ENCODE peak calls at places on chromosomes 5 and 9, in eight cellular contexts. One of them, this sample, is unnamed.

GRCh38 chr5:135451581-135452360 is at the start of gene TIFAB:
- DNase-seq in activated CD8-positive, alpha-beta T cell treated with anti-CD3 and anti-CD28 coated beads for 36 hours: no peak
- DNase-seq in GM23248: no peak
- DNase-seq in activated CD8-positive, alpha-beta memory T cell treated with anti-CD3 and anti-CD28 coated beads, Interleukin-2, amount 50 U/mL, for 4 hours: no peak
- DNase-seq in H9: no peak
- DNase-seq in EH: no peak
- DNase-seq in RCC 7860: no peak
- DNase-seq in G401: no peak
- DNase-seq in this sample: no peak

GRCh38 chr5:3320317-3320865 is 275.2 kb upstream of the IRX1 start:
- DNase-seq in EH: no peak
- DNase-seq in H9: no peak
- DNase-seq in G401: no peak
- DNase-seq in activated CD8-positive, alpha-beta T cell treated with anti-CD3 and anti-CD28 coated beads for 36 hours: no peak
- DNase-seq in GM23248: peak; percentile 84
- DNase-seq in activated CD8-positive, alpha-beta memory T cell treated with anti-CD3 and anti-CD28 coated beads, Interleukin-2, amount 50 U/mL, for 4 hours: no peak
- DNase-seq in RCC 7860: no peak
- DNase-seq in this sample: no peak

GRCh38 chr5:141841376-141841775 is 36.8 kb downstream of the PCDH1 start:
- DNase-seq in G401: no peak
- DNase-seq in H9: no peak
- DNase-seq in activated CD8-positive, alpha-beta memory T cell treated with anti-CD3 and anti-CD28 coated beads, Interleukin-2, amount 50 U/mL, for 4 hours: no peak
- DNase-seq in RCC 7860: no peak
- DNase-seq in activated CD8-positive, alpha-beta T cell treated with anti-CD3 and anti-CD28 coated beads for 36 hours: no peak
- DNase-seq in EH: no peak
- DNase-seq in GM23248: no peak
- DNase-seq in this sample: no peak

GRCh38 chr5:168327994-168328393 is 36.5 kb downstream of the WWC1 start:
- DNase-seq in G401: no peak
- DNase-seq in EH: no peak
- DNase-seq in activated CD8-positive, alpha-beta memory T cell treated with anti-CD3 and anti-CD28 coated beads, Interleukin-2, amount 50 U/mL, for 4 hours: no peak
- DNase-seq in H9: no peak
- DNase-seq in activated CD8-positive, alpha-beta T cell treated with anti-CD3 and anti-CD28 coated beads for 36 hours: no peak
- DNase-seq in GM23248: peak; percentile 83
- DNase-seq in RCC 7860: peak; percentile 39
- DNase-seq in this sample: peak; percentile 65

GRCh38 chr5:81752644-81752963 is 1.7 kb upstream of the SSBP2 start:
- DNase-seq in activated CD8-positive, alpha-beta memory T cell treated with anti-CD3 and anti-CD28 coated beads, Interleukin-2, amount 50 U/mL, for 4 hours: no peak
- DNase-seq in activated CD8-positive, alpha-beta T cell treated with anti-CD3 and anti-CD28 coated beads for 36 hours: no peak
- DNase-seq in EH: no peak
- DNase-seq in RCC 7860: no peak
- DNase-seq in GM23248: no peak
- DNase-seq in G401: no peak
- DNase-seq in H9: no peak
- DNase-seq in this sample: no peak

GRCh38 chr5:9358961-9359686 is 186.8 kb downstream of the SEMA5A start:
- DNase-seq in RCC 7860: peak; percentile 79
- DNase-seq in G401: no peak
- DNase-seq in activated CD8-positive, alpha-beta T cell treated with anti-CD3 and anti-CD28 coated beads for 36 hours: no peak
- DNase-seq in GM23248: peak; percentile 59
- DNase-seq in activated CD8-positive, alpha-beta memory T cell treated with anti-CD3 and anti-CD28 coated beads, Interleukin-2, amount 50 U/mL, for 4 hours: no peak
- DNase-seq in EH: peak; percentile 90
- DNase-seq in H9: no peak
- DNase-seq in this sample: peak; percentile 67

GRCh38 chr9:130177898-130178805 is 5.9 kb downstream of the NCS1 start:
- DNase-seq in EH: peak; percentile 31
- DNase-seq in GM23248: no peak
- DNase-seq in G401: no peak
- DNase-seq in RCC 7860: no peak
- DNase-seq in activated CD8-positive, alpha-beta T cell treated with anti-CD3 and anti-CD28 coated beads for 36 hours: no peak
- DNase-seq in activated CD8-positive, alpha-beta memory T cell treated with anti-CD3 and anti-CD28 coated beads, Interleukin-2, amount 50 U/mL, for 4 hours: no peak
- DNase-seq in H9: no peak
- DNase-seq in this sample: no peak

GRCh38 chr5:75461679-75462078 is 49.8 kb downstream of the CERT1 start:
- DNase-seq in H9: no peak
- DNase-seq in GM23248: peak; percentile 79
- DNase-seq in EH: peak; percentile 35
- DNase-seq in activated CD8-positive, alpha-beta memory T cell treated with anti-CD3 and anti-CD28 coated beads, Interleukin-2, amount 50 U/mL, for 4 hours: no peak
- DNase-seq in activated CD8-positive, alpha-beta T cell treated with anti-CD3 and anti-CD28 coated beads for 36 hours: no peak
- DNase-seq in G401: no peak
- DNase-seq in RCC 7860: no peak
- DNase-seq in this sample: peak; percentile 52

GRCh38 chr9:124347206-124347967 is 67.9 kb downstream of the PSMB7 start:
- DNase-seq in RCC 7860: no peak
- DNase-seq in activated CD8-positive, alpha-beta T cell treated with anti-CD3 and anti-CD28 coated beads for 36 hours: no peak
- DNase-seq in H9: no peak
- DNase-seq in EH: no peak
- DNase-seq in G401: no peak
- DNase-seq in activated CD8-positive, alpha-beta memory T cell treated with anti-CD3 and anti-CD28 coated beads, Interleukin-2, amount 50 U/mL, for 4 hours: no peak
- DNase-seq in GM23248: no peak
- DNase-seq in this sample: no peak

GRCh38 chr5:137708796-137709559 is 26.9 kb downstream of the KLHL3 start:
- DNase-seq in activated CD8-positive, alpha-beta memory T cell treated with anti-CD3 and anti-CD28 coated beads, Interleukin-2, amount 50 U/mL, for 4 hours: no peak
- DNase-seq in G401: peak; percentile 94
- DNase-seq in activated CD8-positive, alpha-beta T cell treated with anti-CD3 and anti-CD28 coated beads for 36 hours: no peak
- DNase-seq in H9: no peak
- DNase-seq in GM23248: no peak
- DNase-seq in RCC 7860: no peak
- DNase-seq in EH: no peak
- DNase-seq in this sample: no peak

This sample was measured in GM03348.